ENCODE peak calls at places on chromosomes 1 and 21, in nine cellular contexts. M is Ammon's horn; N is brain microvascular endothelial cell; H is MCF 10A; G is GM04503; V is right lobe of liver; A is activated T-cell treated with anti-CD3 and anti-CD28 coated beads for 1 hour; Q is fibroblast of lung; Z is stimulated activated naive CD8-positive, alpha-beta T cell treated with anti-CD3 and anti-CD28 coated beads, Interleukin-15, amount 100 ng/mL, for 72 hours. I is an unnamed sample.

GRCh38 chr1:15283500-15283899 is 36.5 kb downstream of the FHAD1 start:
- DNase-seq in M (no peak), N (no peak), H (peak; percentile 87), G (no peak), V (no peak), A (no peak), Q (no peak), Z (no peak), I (peak; percentile 78)

GRCh38 chr21:25887646-25888321 is 153.0 kb downstream of the GABPA start:
- DNase-seq in M (no peak), N (no peak), H (no peak), G (no peak), V (no peak), A (no peak), Q (no peak), Z (no peak), I (no peak)

GRCh38 chr21:41866274-41866809 is 12.8 kb downstream of the PRDM15 start:
- DNase-seq in M (no peak), N (no peak), H (no peak), G (no peak), V (no peak), A (no peak), Q (no peak), Z (no peak), I (no peak)

GRCh38 chr21:34818663-34819158 is 149.9 kb downstream of the CLIC6 start:
- DNase-seq in M (no peak), N (no peak), H (no peak), G (no peak), V (no peak), A (no peak), Q (peak; percentile 76), Z (no peak), I (no peak)

GRCh38 chr1:232227171-232227740 is 402.7 kb downstream of the SIPA1L2 start:
- DNase-seq in M (no peak), N (no peak), H (peak; percentile 12), G (no peak), V (no peak), A (no peak), Q (no peak), Z (no peak), I (no peak)

GRCh38 chr1:196462101-196462500 is 146.1 kb downstream of the KCNT2 start:
- DNase-seq in M (no peak), N (no peak), H (peak; percentile 33), G (no peak), V (no peak), A (no peak), Q (peak; percentile 25), Z (no peak), I (peak; percentile 27)

GRCh38 chr1:180675586-180675985 is 43.8 kb downstream of the XPR1 start:
- DNase-seq in M (no peak), N (no peak), H (peak; percentile 51), G (no peak), V (no peak), A (no peak), Q (no peak), Z (no peak), I (no peak)

GRCh38 chr1:35932158-35932636 is 1.3 kb downstream of the AGO3 start:
- DNase-seq in M (no peak), N (no peak), H (no peak), G (no peak), V (no peak), A (no peak), Q (no peak), Z (no peak), I (no peak)

GRCh38 chr21:17191346-17191993 is 321.4 kb upstream of the CXADR start:
- DNase-seq in M (no peak), N (no peak), H (no peak), G (no peak), V (no peak), A (no peak), Q (no peak), Z (no peak), I (no peak)

GRCh38 chr1:182127656-182128055 is 66.1 kb upstream of the ZNF648 start:
- DNase-seq in M (no peak), N (no peak), H (no peak), G (no peak), V (no peak), A (no peak), Q (no peak), Z (no peak), I (no peak)

I was measured in NCI-H226.